ENCODE peak calls at places on chromosome 7, in nine cellular contexts. One of them, this sample, is unnamed.

GRCh38 chr7:138030679-138031351 is 28.9 kb upstream of the CREB3L2 start:
- DNase-seq in spleen: no peak
- DNase-seq in MM.1S: no peak
- DNase-seq in cardiac muscle cell: peak; percentile 16
- DNase-seq in transverse colon: no peak
- DNase-seq in CD8-positive, alpha-beta T cell: no peak
- DNase-seq in CD4-positive, CD25-positive, alpha-beta regulatory T cell: no peak
- DNase-seq in Panc1: no peak
- DNase-seq in GM23338: no peak
- DNase-seq in this sample: no peak

GRCh38 chr7:100483728-100484635 is at the start of gene NYAP1:
- DNase-seq in Panc1: no peak
- DNase-seq in cardiac muscle cell: peak; percentile 64
- DNase-seq in spleen: no peak
- DNase-seq in CD8-positive, alpha-beta T cell: peak; percentile 57
- DNase-seq in transverse colon: peak; percentile 72
- DNase-seq in CD4-positive, CD25-positive, alpha-beta regulatory T cell: no peak
- DNase-seq in GM23338: peak; percentile 72
- DNase-seq in MM.1S: no peak
- DNase-seq in this sample: peak; percentile 78

GRCh38 chr7:151137841-151138540 is 29.5 kb downstream of the GBX1 start:
- DNase-seq in CD8-positive, alpha-beta T cell: peak; percentile 7
- DNase-seq in Panc1: no peak
- DNase-seq in spleen: peak; percentile 62
- DNase-seq in transverse colon: no peak
- DNase-seq in CD4-positive, CD25-positive, alpha-beta regulatory T cell: no peak
- DNase-seq in GM23338: peak; percentile 40
- DNase-seq in MM.1S: no peak
- DNase-seq in cardiac muscle cell: no peak
- DNase-seq in this sample: peak; percentile 36

GRCh38 chr7:21300692-21301091 is 127.2 kb upstream of the SP4 start:
- DNase-seq in CD4-positive, CD25-positive, alpha-beta regulatory T cell: peak; percentile 13
- DNase-seq in cardiac muscle cell: no peak
- DNase-seq in Panc1: no peak
- DNase-seq in transverse colon: no peak
- DNase-seq in spleen: no peak
- DNase-seq in CD8-positive, alpha-beta T cell: no peak
- DNase-seq in MM.1S: no peak
- DNase-seq in GM23338: peak; percentile 35
- DNase-seq in this sample: no peak

GRCh38 chr7:2779086-2779485 is 65.0 kb downstream of the GNA12 start:
- DNase-seq in CD8-positive, alpha-beta T cell: no peak
- DNase-seq in transverse colon: no peak
- DNase-seq in CD4-positive, CD25-positive, alpha-beta regulatory T cell: no peak
- DNase-seq in cardiac muscle cell: no peak
- DNase-seq in MM.1S: no peak
- DNase-seq in Panc1: no peak
- DNase-seq in spleen: no peak
- DNase-seq in GM23338: no peak
- DNase-seq in this sample: no peak

GRCh38 chr7:151251926-151252835 is 3.7 kb upstream of the SMARCD3 start:
- DNase-seq in MM.1S: no peak
- DNase-seq in GM23338: peak; percentile 79
- DNase-seq in spleen: no peak
- DNase-seq in Panc1: no peak
- DNase-seq in CD4-positive, CD25-positive, alpha-beta regulatory T cell: no peak
- DNase-seq in cardiac muscle cell: peak; percentile 87
- DNase-seq in transverse colon: peak; percentile 54
- DNase-seq in CD8-positive, alpha-beta T cell: no peak
- DNase-seq in this sample: no peak

GRCh38 chr7:76293407-76293901 is 9.0 kb upstream of the HSPB1 start:
- DNase-seq in GM23338: no peak
- DNase-seq in spleen: no peak
- DNase-seq in cardiac muscle cell: no peak
- DNase-seq in CD8-positive, alpha-beta T cell: no peak
- DNase-seq in CD4-positive, CD25-positive, alpha-beta regulatory T cell: no peak
- DNase-seq in Panc1: no peak
- DNase-seq in transverse colon: no peak
- DNase-seq in MM.1S: no peak
- DNase-seq in this sample: no peak

GRCh38 chr7:101093907-101094306 is 8.6 kb downstream of the TRIM56 start:
- DNase-seq in transverse colon: no peak
- DNase-seq in MM.1S: no peak
- DNase-seq in cardiac muscle cell: peak; percentile 69
- DNase-seq in CD4-positive, CD25-positive, alpha-beta regulatory T cell: no peak
- DNase-seq in Panc1: no peak
- DNase-seq in CD8-positive, alpha-beta T cell: no peak
- DNase-seq in spleen: no peak
- DNase-seq in GM23338: no peak
- DNase-seq in this sample: no peak

GRCh38 chr7:64313740-64314491 is at the start of gene ZNF736:
- DNase-seq in transverse colon: peak; percentile 91
- DNase-seq in cardiac muscle cell: peak; percentile 93
- DNase-seq in CD8-positive, alpha-beta T cell: peak; percentile 91
- DNase-seq in MM.1S: peak; percentile 89
- DNase-seq in CD4-positive, CD25-positive, alpha-beta regulatory T cell: peak; percentile 89
- DNase-seq in Panc1: peak; percentile 87
- DNase-seq in spleen: peak; percentile 94
- DNase-seq in GM23338: peak; percentile 88
- DNase-seq in this sample: peak; percentile 91

GRCh38 chr7:98329974-98330373 is 48.5 kb downstream of the BRI3 start:
- DNase-seq in CD4-positive, CD25-positive, alpha-beta regulatory T cell: no peak
- DNase-seq in transverse colon: no peak
- DNase-seq in Panc1: no peak
- DNase-seq in MM.1S: no peak
- DNase-seq in CD8-positive, alpha-beta T cell: no peak
- DNase-seq in spleen: no peak
- DNase-seq in cardiac muscle cell: peak; percentile 77
- DNase-seq in GM23338: no peak
- DNase-seq in this sample: no peak

GRCh38 chr7:122675011-122675410 is 23.9 kb downstream of the RNF133 start:
- DNase-seq in CD8-positive, alpha-beta T cell: no peak
- DNase-seq in MM.1S: no peak
- DNase-seq in CD4-positive, CD25-positive, alpha-beta regulatory T cell: no peak
- DNase-seq in spleen: no peak
- DNase-seq in cardiac muscle cell: peak; percentile 8
- DNase-seq in GM23338: no peak
- DNase-seq in Panc1: no peak
- DNase-seq in transverse colon: no peak
- DNase-seq in this sample: no peak

GRCh38 chr7:73707045-73707631 is 12.3 kb downstream of the STX1A start:
- DNase-seq in spleen: peak; percentile 89
- DNase-seq in cardiac muscle cell: no peak
- DNase-seq in Panc1: no peak
- DNase-seq in GM23338: peak; percentile 50
- DNase-seq in MM.1S: no peak
- DNase-seq in CD4-positive, CD25-positive, alpha-beta regulatory T cell: peak; percentile 26
- DNase-seq in CD8-positive, alpha-beta T cell: no peak
- DNase-seq in transverse colon: peak; percentile 91
- DNase-seq in this sample: peak; percentile 46

GRCh38 chr7:37069336-37069735 is 345.0 kb upstream of the AOAH start:
- DNase-seq in GM23338: no peak
- DNase-seq in CD4-positive, CD25-positive, alpha-beta regulatory T cell: no peak
- DNase-seq in transverse colon: no peak
- DNase-seq in cardiac muscle cell: no peak
- DNase-seq in spleen: no peak
- DNase-seq in Panc1: no peak
- DNase-seq in MM.1S: no peak
- DNase-seq in CD8-positive, alpha-beta T cell: no peak
- DNase-seq in this sample: no peak

GRCh38 chr7:117741962-117742361 is 131.3 kb downstream of the CTTNBP2 start:
- DNase-seq in cardiac muscle cell: no peak
- DNase-seq in transverse colon: no peak
- DNase-seq in CD8-positive, alpha-beta T cell: no peak
- DNase-seq in Panc1: no peak
- DNase-seq in spleen: no peak
- DNase-seq in CD4-positive, CD25-positive, alpha-beta regulatory T cell: no peak
- DNase-seq in MM.1S: no peak
- DNase-seq in GM23338: no peak
- DNase-seq in this sample: no peak

GRCh38 chr7:36244429-36244828 is 91.4 kb downstream of the EEPD1 start:
- DNase-seq in transverse colon: no peak
- DNase-seq in spleen: no peak
- DNase-seq in GM23338: no peak
- DNase-seq in MM.1S: no peak
- DNase-seq in Panc1: no peak
- DNase-seq in CD8-positive, alpha-beta T cell: no peak
- DNase-seq in CD4-positive, CD25-positive, alpha-beta regulatory T cell: no peak
- DNase-seq in cardiac muscle cell: no peak
- DNase-seq in this sample: no peak

GRCh38 chr7:140059288-140060242 is 3.2 kb downstream of the PARP12 start:
- DNase-seq in Panc1: peak; percentile 38
- DNase-seq in CD4-positive, CD25-positive, alpha-beta regulatory T cell: peak; percentile 28
- DNase-seq in GM23338: no peak
- DNase-seq in spleen: no peak
- DNase-seq in MM.1S: no peak
- DNase-seq in cardiac muscle cell: peak; percentile 95
- DNase-seq in CD8-positive, alpha-beta T cell: peak; percentile 42
- DNase-seq in transverse colon: peak; percentile 89
- DNase-seq in this sample: no peak

GRCh38 chr7:106619213-106619612 is 41.7 kb downstream of the CCDC71L start:
- DNase-seq in transverse colon: no peak
- DNase-seq in spleen: no peak
- DNase-seq in Panc1: no peak
- DNase-seq in CD4-positive, CD25-positive, alpha-beta regulatory T cell: no peak
- DNase-seq in MM.1S: no peak
- DNase-seq in CD8-positive, alpha-beta T cell: no peak
- DNase-seq in cardiac muscle cell: no peak
- DNase-seq in GM23338: no peak
- DNase-seq in this sample: no peak

GRCh38 chr7:73865738-73866445 is 4.9 kb downstream of the TMEM270 start:
- DNase-seq in CD8-positive, alpha-beta T cell: no peak
- DNase-seq in GM23338: peak; percentile 69
- DNase-seq in Panc1: no peak
- DNase-seq in transverse colon: peak; percentile 37
- DNase-seq in cardiac muscle cell: peak; percentile 76
- DNase-seq in spleen: no peak
- DNase-seq in CD4-positive, CD25-positive, alpha-beta regulatory T cell: no peak
- DNase-seq in MM.1S: peak; percentile 46
- DNase-seq in this sample: no peak

GRCh38 chr7:102119213-102119651 is 167.4 kb upstream of the SH2B2 start:
- DNase-seq in cardiac muscle cell: peak; percentile 78
- DNase-seq in transverse colon: no peak
- DNase-seq in CD8-positive, alpha-beta T cell: no peak
- DNase-seq in Panc1: no peak
- DNase-seq in CD4-positive, CD25-positive, alpha-beta regulatory T cell: no peak
- DNase-seq in MM.1S: no peak
- DNase-seq in spleen: peak; percentile 34
- DNase-seq in GM23338: no peak
- DNase-seq in this sample: no peak

GRCh38 chr7:30352169-30352568 is 67.8 kb downstream of the ZNRF2 start:
- DNase-seq in CD4-positive, CD25-positive, alpha-beta regulatory T cell: peak; percentile 35
- DNase-seq in spleen: no peak
- DNase-seq in GM23338: no peak
- DNase-seq in Panc1: no peak
- DNase-seq in cardiac muscle cell: no peak
- DNase-seq in CD8-positive, alpha-beta T cell: no peak
- DNase-seq in transverse colon: no peak
- DNase-seq in MM.1S: no peak
- DNase-seq in this sample: no peak
- H3K27ac ChIP-seq in CD4-positive, CD25-positive, alpha-beta regulatory T cell: no peak overlapping the region
- H3K27ac ChIP-seq in spleen: no peak overlapping the region
- H3K27ac ChIP-seq in GM23338: no peak overlapping the region
- H3K27ac ChIP-seq in Panc1: peak overlapping the region; percentile 37
- H3K27ac ChIP-seq in cardiac muscle cell: no peak overlapping the region
- H3K27ac ChIP-seq in CD8-positive, alpha-beta T cell: no peak overlapping the region
- H3K27ac ChIP-seq in transverse colon: no peak overlapping the region
- H3K27ac ChIP-seq in MM.1S: no peak overlapping the region
- H3K27ac ChIP-seq in this sample: no peak overlapping the region

DNA sequence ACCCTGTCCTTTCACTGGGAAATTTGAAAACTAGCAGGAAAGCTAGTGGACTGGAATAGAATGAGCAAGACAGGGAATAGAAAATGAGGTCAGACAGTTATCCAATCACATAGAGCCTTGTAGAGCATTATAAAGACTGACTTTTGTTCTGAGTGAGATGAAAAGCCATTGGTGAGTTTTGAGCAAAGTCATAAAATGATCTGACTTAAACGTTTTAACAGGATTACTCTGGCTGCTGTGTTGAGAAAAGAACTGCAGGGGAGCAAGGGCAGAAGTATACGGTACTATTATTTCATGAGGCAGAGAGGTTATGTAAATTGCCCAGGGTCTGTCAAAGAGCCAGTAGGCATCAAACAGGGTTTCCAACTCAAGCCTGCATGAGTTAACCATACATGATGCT is 393.4 kb downstream of the TFEC start:
- DNase-seq in MM.1S: no peak
- DNase-seq in transverse colon: no peak
- DNase-seq in Panc1: no peak
- DNase-seq in spleen: no peak
- DNase-seq in GM23338: no peak
- DNase-seq in cardiac muscle cell: no peak
- DNase-seq in CD4-positive, CD25-positive, alpha-beta regulatory T cell: no peak
- DNase-seq in CD8-positive, alpha-beta T cell: no peak
- DNase-seq in this sample: no peak
- H3K4me3 ChIP-seq in MM.1S: no peak overlapping the region
- H3K4me3 ChIP-seq in transverse colon: no peak overlapping the region
- H3K4me3 ChIP-seq in Panc1: no peak overlapping the region
- H3K4me3 ChIP-seq in spleen: no peak overlapping the region
- H3K4me3 ChIP-seq in GM23338: no peak overlapping the region
- H3K4me3 ChIP-seq in cardiac muscle cell: no peak overlapping the region
- H3K4me3 ChIP-seq in CD4-positive, CD25-positive, alpha-beta regulatory T cell: no peak overlapping the region
- H3K4me3 ChIP-seq in CD8-positive, alpha-beta T cell: no peak overlapping the region
- H3K4me3 ChIP-seq in this sample: no peak overlapping the region

DNA sequence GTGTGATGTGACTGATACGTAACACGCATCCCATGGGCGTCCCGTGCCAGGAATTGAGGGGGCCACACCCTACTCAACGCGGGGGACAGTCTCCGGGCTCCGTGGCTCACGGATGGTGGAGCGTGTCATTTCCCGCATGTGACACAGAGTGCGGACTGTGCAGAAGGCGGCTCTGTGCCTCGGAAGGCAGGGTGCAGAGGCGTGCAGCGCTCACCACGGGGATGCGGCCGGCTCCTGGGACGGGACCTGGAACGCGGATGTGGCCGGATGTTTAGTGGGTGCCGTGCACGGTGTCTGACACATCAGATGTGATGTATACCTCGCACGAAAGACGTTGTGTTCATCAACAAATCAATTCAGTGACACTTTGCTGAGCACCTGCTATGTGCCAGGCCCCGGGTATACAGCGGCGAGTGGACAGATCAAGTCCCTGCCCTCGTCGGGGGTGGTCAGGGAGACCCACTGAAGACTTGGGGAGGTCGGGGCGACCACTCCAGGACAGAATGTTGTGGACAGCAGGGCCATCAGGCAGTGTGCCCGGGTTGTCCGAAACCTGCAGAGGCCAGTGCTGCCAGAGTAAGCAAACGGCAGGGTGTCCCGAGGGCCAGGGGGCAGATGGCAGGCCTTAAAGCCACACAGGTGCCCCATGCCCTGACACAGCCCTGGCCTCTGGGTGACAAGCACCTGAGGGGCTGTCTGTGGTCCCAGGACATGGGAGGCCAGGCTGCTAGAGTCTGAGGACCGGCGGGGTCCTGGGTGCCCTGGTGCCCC is 38.1 kb downstream of the MICALL2 start:
- DNase-seq in GM23338: no peak
- DNase-seq in spleen: peak; percentile 71
- DNase-seq in transverse colon: no peak
- DNase-seq in CD4-positive, CD25-positive, alpha-beta regulatory T cell: no peak
- DNase-seq in cardiac muscle cell: no peak
- DNase-seq in MM.1S: no peak
- DNase-seq in CD8-positive, alpha-beta T cell: no peak
- DNase-seq in Panc1: no peak
- DNase-seq in this sample: no peak
- H3K27me3 ChIP-seq in GM23338: no peaks in the 10 kb centered on the region
- H3K27me3 ChIP-seq in spleen: peaks cover 32% of the 10 kb centered on the region
- H3K27me3 ChIP-seq in transverse colon: peaks cover 45% of the 10 kb centered on the region
- H3K27me3 ChIP-seq in CD4-positive, CD25-positive, alpha-beta regulatory T cell: no peaks in the 10 kb centered on the region
- H3K27me3 ChIP-seq in cardiac muscle cell: peaks cover 12% of the 10 kb centered on the region
- H3K27me3 ChIP-seq in MM.1S: peaks cover 86% of the 10 kb centered on the region
- H3K27me3 ChIP-seq in CD8-positive, alpha-beta T cell: no peaks in the 10 kb centered on the region
- H3K27me3 ChIP-seq in Panc1: no peaks in the 10 kb centered on the region
- H3K27me3 ChIP-seq in this sample: no peaks in the 10 kb centered on the region

GRCh38 chr7:24891173-24891787 is 88.7 kb downstream of the OSBPL3 start:
- DNase-seq in transverse colon: no peak
- DNase-seq in CD4-positive, CD25-positive, alpha-beta regulatory T cell: no peak
- DNase-seq in Panc1: no peak
- DNase-seq in CD8-positive, alpha-beta T cell: no peak
- DNase-seq in cardiac muscle cell: no peak
- DNase-seq in spleen: no peak
- DNase-seq in GM23338: no peak
- DNase-seq in MM.1S: no peak
- DNase-seq in this sample: no peak
- H3K27ac ChIP-seq in transverse colon: no peak overlapping the region
- H3K27ac ChIP-seq in CD4-positive, CD25-positive, alpha-beta regulatory T cell: no peak overlapping the region
- H3K27ac ChIP-seq in Panc1: no peak overlapping the region
- H3K27ac ChIP-seq in CD8-positive, alpha-beta T cell: no peak overlapping the region
- H3K27ac ChIP-seq in cardiac muscle cell: no peak overlapping the region
- H3K27ac ChIP-seq in spleen: no peak overlapping the region
- H3K27ac ChIP-seq in GM23338: no peak overlapping the region
- H3K27ac ChIP-seq in MM.1S: no peak overlapping the region
- H3K27ac ChIP-seq in this sample: no peak overlapping the region